ENCODE peak calls at places on chromosome 5, in ten cellular contexts. K is WERI-Rb-1; N is choroid plexus epithelial cell; Z is endothelial cell; B is stimulated activated CD8-positive, alpha-beta memory T cell treated with anti-CD3 and anti-CD28 coated beads, Interleukin-15, amount 100 ng/mL, for 1 hour; C is H9; Q is activated naive CD4-positive, alpha-beta T cell; O is H7; S is lung; F is naive thymus-derived CD8-positive, alpha-beta T cell. R is an unnamed sample.

GRCh38 chr5:173535976-173536639 is 80.3 kb downstream of the BOD1 start:
- DNase-seq in K (no peak), N (peak; percentile 23), Z (no peak), B (no peak), C (no peak), Q (no peak), O (no peak), S (no peak), F (no peak), R (peak; percentile 43)

GRCh38 chr5:59506285-59506877 is 387.1 kb downstream of the PDE4D start:
- DNase-seq in K (no peak), N (peak; percentile 77), Z (no peak), B (no peak), C (no peak), Q (no peak), O (no peak), S (no peak), F (no peak), R (peak; percentile 57)

GRCh38 chr5:131974956-131975726 is 29.7 kb upstream of the MEIKIN start:
- DNase-seq in K (no peak), N (no peak), Z (no peak), B (no peak), C (peak; percentile 47), Q (peak; percentile 9), O (peak; percentile 61), S (no peak), F (peak; percentile 65), R (no peak)

GRCh38 chr5:116144103-116144502 is 59.3 kb downstream of the COMMD10 start:
- DNase-seq in K (no peak), N (peak; percentile 55), Z (no peak), B (no peak), C (no peak), Q (no peak), O (no peak), S (no peak), F (no peak), R (peak; percentile 64)

GRCh38 chr5:81776258-81776657 is 25.4 kb upstream of the SSBP2 start:
- DNase-seq in K (no peak), N (no peak), Z (no peak), B (no peak), C (no peak), Q (no peak), O (no peak), S (no peak), F (no peak), R (no peak)

GRCh38 chr5:81748556-81748955 is 2.3 kb downstream of the SSBP2 start:
- DNase-seq in K (no peak), N (peak; percentile 31), Z (no peak), B (no peak), C (no peak), Q (no peak), O (no peak), S (no peak), F (no peak), R (no peak)

GRCh38 chr5:126335871-126336270 is 87.3 kb upstream of the GRAMD2B start:
- DNase-seq in K (no peak), N (peak; percentile 76), Z (no peak), B (no peak), C (no peak), Q (no peak), O (no peak), S (no peak), F (no peak), R (peak; percentile 41)

GRCh38 chr5:159316519-159317383 is 13.5 kb downstream of the IL12B start:
- DNase-seq in K (peak; percentile 53), N (peak; percentile 91), Z (peak; percentile 44), B (no peak), C (peak; percentile 61), Q (peak; percentile 9), O (peak; percentile 40), S (no peak), F (peak; percentile 39), R (peak; percentile 80)

GRCh38 chr5:1059884-1060263 is 51.3 kb downstream of the NKD2 start:
- DNase-seq in K (no peak), N (no peak), Z (no peak), B (no peak), C (no peak), Q (no peak), O (peak; percentile 62), S (no peak), F (no peak), R (no peak)

GRCh38 chr5:168298949-168299348 is 7.5 kb downstream of the WWC1 start:
- DNase-seq in K (no peak), N (no peak), Z (no peak), B (no peak), C (no peak), Q (no peak), O (no peak), S (no peak), F (no peak), R (no peak)

GRCh38 chr5:20245432-20245974 is 257.5 kb upstream of the CDH18 start:
- DNase-seq in K (no peak), N (no peak), Z (no peak), B (no peak), C (no peak), Q (no peak), O (no peak), S (no peak), F (no peak), R (no peak)

GRCh38 chr5:137487600-137487999 is 11.5 kb downstream of the SPOCK1 start:
- DNase-seq in K (no peak), N (peak; percentile 4), Z (no peak), B (no peak), C (no peak), Q (no peak), O (no peak), S (no peak), F (no peak), R (peak; percentile 40)

GRCh38 chr5:1292846-1293415 is 1.9 kb downstream of the TERT start:
- DNase-seq in K (peak; percentile 9), N (no peak), Z (no peak), B (no peak), C (peak; percentile 25), Q (no peak), O (no peak), S (no peak), F (no peak), R (no peak)

GRCh38 chr5:37071901-37072581 is 177.1 kb downstream of the CPLANE1 start:
- DNase-seq in K (no peak), N (peak; percentile 91), Z (no peak), B (no peak), C (no peak), Q (no peak), O (no peak), S (no peak), F (no peak), R (peak; percentile 96)

GRCh38 chr5:146681586-146681945 is 165.6 kb upstream of the GPR151 start:
- DNase-seq in K (no peak), N (no peak), Z (no peak), B (no peak), C (no peak), Q (no peak), O (no peak), S (no peak), F (no peak), R (no peak)

R was measured in iris pigment epithelial cell.